ENCODE peak calls at places on chromosomes 11 and 22, in five cellular contexts. K is upper lobe of right lung, L is prostate gland, B is gastrocnemius medialis, V is colonic mucosa. A is an unnamed sample.

GRCh38 chr11:13928566-13929251 is 33.8 kb upstream of the SPON1 start:
- DNase-seq in V (no peak), B (no peak), K (no peak), L (no peak), A (no peak)

GRCh38 chr11:32382339-32383049 is 52.8 kb downstream of the WT1 start:
- DNase-seq in K (no peak), L (no peak), V (no peak), B (no peak), A (no peak)

GRCh38 chr11:91081440-91082088 is 858.7 kb upstream of the CHORDC1 start:
- DNase-seq in K (no peak), B (peak; percentile 44), L (no peak), V (no peak), A (peak; percentile 21)

GRCh38 chr11:76888989-76889388 is 28.3 kb downstream of the ACER3 start:
- DNase-seq in K (no peak), L (no peak), B (no peak), V (no peak), A (no peak)

GRCh38 chr11:1111545-1112212 is 37.0 kb downstream of the MUC2 start:
- DNase-seq in B (no peak), K (peak; percentile 29), L (no peak), V (no peak), A (peak; percentile 39)

GRCh38 chr11:102476812-102477211 is 24.2 kb upstream of the TMEM123 start:
- DNase-seq in L (peak; percentile 61), V (peak; percentile 86), K (no peak), B (no peak), A (no peak)

GRCh38 chr22:36463783-36464184 is 17.7 kb downstream of the TXN2 start:
- DNase-seq in L (no peak), V (no peak), B (no peak), K (peak; percentile 77), A (peak; percentile 80)

GRCh38 chr22:32804036-32804435 is 2.5 kb downstream of the TIMP3 start:
- DNase-seq in V (no peak), K (no peak), B (no peak), L (no peak), A (peak; percentile 51)

GRCh38 chr11:45930031-45930794 is 7.8 kb downstream of the LARGE2 start:
- DNase-seq in L (no peak), B (no peak), V (peak; percentile 74), K (peak; percentile 73), A (no peak)

GRCh38 chr22:27032121-27032761 is 374.9 kb downstream of the MIAT start:
- DNase-seq in V (no peak), L (peak; percentile 16), K (no peak), B (no peak), A (peak; percentile 83)

GRCh38 chr11:13222285-13222684 is 55.3 kb upstream of the BMAL1 start:
- DNase-seq in V (no peak), B (no peak), K (no peak), L (no peak), A (no peak)

GRCh38 chr11:33742249-33742851 is 6.1 kb upstream of the CD59 start:
- DNase-seq in K (no peak), B (no peak), L (no peak), V (no peak), A (no peak)

GRCh38 chr11:2269601-2270321 is 627 bp downstream of the ASCL2 start:
- DNase-seq in K (peak; percentile 82), L (peak; percentile 75), B (no peak), V (peak; percentile 72), A (no peak)

GRCh38 chr22:31269892-31270574 is 22.3 kb downstream of the PIK3IP1 start:
- DNase-seq in V (no peak), L (peak; percentile 39), K (no peak), B (no peak), A (no peak)

GRCh38 chr22:39266398-39267030 is 21.7 kb upstream of the PDGFB start:
- DNase-seq in B (no peak), K (no peak), V (no peak), L (no peak), A (peak; percentile 62)

GRCh38 chr11:79902493-79902892 is 461.7 kb upstream of the TENM4 start:
- DNase-seq in K (no peak), L (no peak), B (no peak), V (no peak), A (no peak)

GRCh38 chr22:41976070-41976901 is 7.0 kb downstream of the SEPTIN3 start:
- DNase-seq in B (no peak), L (peak; percentile 46), K (peak; percentile 76), V (peak; percentile 38), A (no peak)

GRCh38 chr11:126152586-126152985 is 58.9 kb downstream of the RPUSD4 start:
- DNase-seq in B (no peak), V (no peak), L (no peak), K (no peak), A (no peak)

GRCh38 chr11:121591405-121592033 is 138.8 kb upstream of the SORL1-AS1 start:
- DNase-seq in B (peak; percentile 32), L (peak; percentile 79), V (peak; percentile 81), K (no peak), A (peak; percentile 72)

GRCh38 chr22:47588583-47588970 is 826.1 kb downstream of the TBC1D22A start:
- DNase-seq in B (no peak), V (no peak), L (no peak), K (peak; percentile 20), A (peak; percentile 43)
- H3K9me3 ChIP-seq in B (no peaks in the 10 kb centered on the region), V (no peaks in the 10 kb centered on the region), L (no peaks in the 10 kb centered on the region), K (peaks cover 6% of the 10 kb centered on the region), A (no peaks in the 10 kb centered on the region)

GRCh38 chr22:46539169-46539568 is 1.7 kb upstream of the CELSR1 start:
- DNase-seq in V (peak; percentile 53), L (peak; percentile 44), K (peak; percentile 82), B (no peak), A (no peak)
- H3K4me3 ChIP-seq in V (no peak overlapping the region), L (peak overlapping the region; percentile 53), K (peak overlapping the region; percentile 59), B (no peak overlapping the region), A (no peak overlapping the region)

GRCh38 chr11:63609971-63610580 is 4.2 kb downstream of the PLAAT3 start:
- DNase-seq in B (no peak), L (no peak), K (no peak), V (no peak), A (no peak)

GRCh38 chr11:63611395-63611747 is 2.9 kb downstream of the PLAAT3 start:
- DNase-seq in L (no peak), B (no peak), K (no peak), V (no peak), A (no peak)

GRCh38 chr11:63608353-63609345 is 5.6 kb downstream of the PLAAT3 start:
- DNase-seq in L (no peak), V (no peak), K (no peak), B (no peak), A (peak; percentile 52)

GRCh38 chr11:63610604-63611394 is 3.4 kb downstream of the PLAAT3 start:
- DNase-seq in B (no peak), K (no peak), V (no peak), L (no peak), A (no peak)

GRCh38 chr11:63609536-63609935 is 4.7 kb downstream of the PLAAT3 start:
- DNase-seq in B (peak; percentile 56), L (no peak), V (peak; percentile 63), K (no peak), A (no peak)
- H3K27ac ChIP-seq in B (peak overlapping the region; percentile 85), L (no peak overlapping the region), V (peak overlapping the region; percentile 37), K (no peak overlapping the region), A (peak overlapping the region; percentile 36)

GRCh38 chr22:48257690-48258065 is 1495.2 kb downstream of the TBC1D22A start:
- DNase-seq in L (no peak), V (no peak), K (no peak), B (no peak), A (peak; percentile 23)

GRCh38 chr22:48258841-48259240 is 1496.4 kb downstream of the TBC1D22A start:
- DNase-seq in K (no peak), B (no peak), V (no peak), L (no peak), A (peak; percentile 12)

GRCh38 chr22:48256776-48257689 is 1494.6 kb downstream of the TBC1D22A start:
- DNase-seq in V (no peak), B (no peak), L (no peak), K (no peak), A (peak; percentile 53)

GRCh38 chr22:48259991-48260670 is 1497.7 kb downstream of the TBC1D22A start:
- DNase-seq in V (no peak), L (no peak), K (no peak), B (no peak), A (no peak)

DNA sequence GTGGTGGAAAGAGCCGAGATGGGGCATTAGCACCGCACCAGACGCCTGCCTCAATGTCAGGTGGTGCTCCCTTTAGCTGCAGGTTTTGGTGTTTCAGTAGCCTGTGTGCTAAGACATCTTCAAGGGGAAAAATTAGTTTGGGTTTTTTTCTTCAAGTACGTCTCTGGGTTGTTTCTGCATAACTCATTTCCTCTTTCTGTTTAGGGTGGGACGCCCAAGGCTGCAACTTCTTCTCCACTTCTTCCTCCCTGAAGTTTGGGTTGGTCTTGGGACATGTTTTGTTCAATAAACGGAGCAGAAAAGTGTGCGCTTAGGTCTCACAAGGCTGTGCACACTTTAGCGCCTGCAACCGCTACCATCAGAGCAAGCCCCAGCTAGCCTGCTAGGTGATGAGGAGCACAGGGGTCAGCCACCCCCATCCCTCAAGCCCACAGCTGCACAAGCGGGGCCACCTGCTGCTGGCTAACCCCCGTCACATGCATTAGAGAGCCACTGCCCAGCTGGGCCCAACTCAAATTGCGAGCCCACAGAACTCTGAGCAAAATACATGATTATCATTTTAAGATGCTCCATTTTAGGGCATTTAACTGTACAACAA is 1495.8 kb downstream of the TBC1D22A start:
- DNase-seq in V (no peak), K (no peak), B (no peak), L (no peak), A (no peak)
- H3K9me3 ChIP-seq in V (no peaks in the 10 kb centered on the region), K (no peaks in the 10 kb centered on the region), B (no peaks in the 10 kb centered on the region), L (no peaks in the 10 kb centered on the region), A (no peaks in the 10 kb centered on the region)

GRCh38 chr22:19108807-19109197 is 13.4 kb downstream of the DGCR2 start:
- DNase-seq in V (no peak), L (no peak), K (no peak), B (no peak), A (peak; percentile 7)

GRCh38 chr22:19110064-19110458 is 12.2 kb downstream of the DGCR2 start:
- DNase-seq in K (peak; percentile 55), B (no peak), L (no peak), V (no peak), A (peak; percentile 17)

GRCh38 chr22:19107730-19108074 is 14.5 kb downstream of the DGCR2 start:
- DNase-seq in V (no peak), L (no peak), B (no peak), K (no peak), A (peak; percentile 1)

GRCh38 chr22:19111140-19111539 is 11.1 kb downstream of the DGCR2 start:
- DNase-seq in V (no peak), B (no peak), L (no peak), K (peak; percentile 41), A (peak; percentile 13)

GRCh38 chr22:19109198-19110063 is 12.8 kb downstream of the DGCR2 start:
- DNase-seq in K (peak; percentile 49), L (peak; percentile 72), B (peak; percentile 65), V (no peak), A (peak; percentile 66)
- H3K4me3 ChIP-seq in K (peak overlapping the region; percentile 1), L (no peak overlapping the region), B (peak overlapping the region; percentile 27), V (no peak overlapping the region), A (no peak overlapping the region)

GRCh38 chr11:48056325-48057183 is 76.2 kb downstream of the PTPRJ start:
- DNase-seq in B (no peak), L (no peak), K (no peak), V (no peak), A (no peak)
- H3K27ac ChIP-seq in B (no peak overlapping the region), L (peak overlapping the region; percentile 93), K (peak overlapping the region; percentile 45), V (no peak overlapping the region), A (no peak overlapping the region)